ENCODE peak calls at places on chromosomes 16 and 17, in four cellular contexts. E is H1, C is mesendoderm, G is IMR-90. T is an unnamed sample.

GRCh38 chr16:14489460-14489859 is 140.6 kb downstream of the PARN start:
- DNase-seq in C (peak), G (peak), E (no peak), T (peak)

GRCh38 chr17:78168906-78169793 is 769 bp downstream of the SYNGR2 start:
- DNase-seq in G (peak), C (peak), E (peak), T (peak)

GRCh38 chr17:63488851-63489250 is 12.0 kb downstream of the ACE start:
- DNase-seq in E (no peak), G (no peak), C (no peak), T (no peak)

GRCh38 chr16:58614212-58614611 is 15.4 kb downstream of the CNOT1 start:
- DNase-seq in C (no peak), G (peak), E (no peak), T (no peak)

GRCh38 chr16:11256657-11257130 is 690 bp upstream of the SOCS1 start:
- DNase-seq in G (peak), E (no peak), C (peak), T (peak)

GRCh38 chr16:22971346-22971924 is 157.5 kb downstream of the HS3ST2 start:
- DNase-seq in E (no peak), G (no peak), C (no peak), T (no peak)

GRCh38 chr16:67238806-67239470 is 8.3 kb downstream of the FHOD1 start:
- DNase-seq in G (no peak), E (no peak), C (no peak), T (no peak)

GRCh38 chr17:67281053-67281452 is 36.1 kb upstream of the HELZ start:
- DNase-seq in C (no peak), E (no peak), G (no peak), T (peak)

GRCh38 chr17:29640413-29640812 is 17.7 kb upstream of the CORO6 start:
- DNase-seq in E (no peak), C (peak), G (peak), T (no peak)

GRCh38 chr16:89815639-89816348 is 653 bp downstream of the FANCA start:
- DNase-seq in C (peak), E (peak), G (no peak), T (no peak)

GRCh38 chr16:1165511-1165910 is 12.6 kb downstream of the CACNA1H start:
- DNase-seq in E (no peak), G (no peak), C (no peak), T (no peak)

GRCh38 chr17:61335845-61336655 is 63.6 kb upstream of the TBX2 start:
- DNase-seq in G (peak), C (no peak), E (no peak), T (no peak)

GRCh38 chr16:55359946-55360345 is 35.9 kb downstream of the IRX6 start:
- DNase-seq in E (no peak), G (no peak), C (no peak), T (no peak)

GRCh38 chr16:14248791-14249190 is 177.7 kb downstream of the MRTFB start:
- DNase-seq in C (no peak), G (no peak), E (no peak), T (no peak)

GRCh38 chr16:29665294-29666077 is 2.4 kb downstream of the SPN start:
- DNase-seq in G (no peak), C (no peak), E (no peak), T (no peak)

GRCh38 chr16:29141586-29142324 is 156.9 kb downstream of the LAT start:
- DNase-seq in G (no peak), E (no peak), C (no peak), T (no peak)

GRCh38 chr16:5461574-5461973 is 364.0 kb upstream of the EEF2KMT start:
- DNase-seq in E (no peak), G (no peak), C (no peak), T (no peak)

GRCh38 chr17:40443196-40443987 is at the start of gene IGFBP4:
- DNase-seq in G (peak), E (peak), C (peak), T (peak)

GRCh38 chr17:40445769-40446468 is 2.7 kb downstream of the IGFBP4 start:
- DNase-seq in G (peak), C (peak), E (no peak), T (no peak)

GRCh38 chr17:40447148-40447644 is 3.9 kb downstream of the IGFBP4 start:
- DNase-seq in G (no peak), E (no peak), C (no peak), T (no peak)

GRCh38 chr17:40442392-40443195 is 656 bp upstream of the IGFBP4 start:
- DNase-seq in E (no peak), G (peak), C (peak), T (peak)

GRCh38 chr17:40443988-40444899 is 994 bp downstream of the IGFBP4 start:
- DNase-seq in C (peak), E (peak), G (peak), T (no peak)
- H2BK5ac ChIP-seq in C (no peak), E (peak), G (peak), T (no peak)

DNA sequence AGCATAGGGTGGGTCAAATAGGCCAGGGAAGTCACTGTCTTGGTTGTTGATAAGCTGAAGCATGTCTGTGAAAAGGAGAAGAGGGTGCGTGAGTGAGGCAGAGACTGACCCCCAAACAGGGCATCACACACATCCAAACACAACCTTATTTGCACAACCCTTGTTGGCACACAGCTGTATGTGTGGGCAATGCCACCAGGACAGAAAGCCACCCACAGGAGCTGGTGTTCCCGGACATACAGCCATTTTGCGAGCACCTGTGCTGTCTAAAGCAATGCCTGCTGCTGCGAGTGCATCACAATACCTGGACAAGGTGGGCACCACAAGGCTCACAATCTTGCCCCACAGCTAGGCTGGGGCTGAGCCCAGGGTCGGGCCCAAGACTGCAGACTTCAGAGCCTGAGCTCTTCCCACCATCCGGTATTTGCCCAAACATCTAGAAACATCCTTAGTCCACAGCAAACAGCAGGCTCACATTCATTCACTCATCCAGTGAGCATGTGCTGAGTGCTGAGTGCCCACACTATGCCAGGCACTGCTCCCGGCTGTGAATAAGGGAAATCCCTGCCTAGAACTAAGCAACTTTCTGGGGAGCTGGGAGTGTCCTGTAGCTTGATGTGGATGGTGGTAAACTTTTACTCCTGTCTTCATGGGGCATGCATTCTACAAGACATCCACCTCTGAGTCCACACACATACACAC is 16.2 kb downstream of the SREBF1 start:
- DNase-seq in E (no peak), G (no peak), C (no peak), T (no peak)
- H3K56ac ChIP-seq in E (no peak), G (no peak), C (peak), T (no peak)

GRCh38 chr17:45333702-45334092 is 16.9 kb upstream of the MAP3K14 start:
- DNase-seq in G (no peak), E (no peak), C (no peak), T (peak)
- H2BK5ac ChIP-seq in G (peak), E (no peak), C (no peak), T (no peak)

GRCh38 chr16:82049484-82049883 is 14.4 kb downstream of the HSD17B2 start:
- DNase-seq in E (no peak), G (no peak), C (no peak), T (no peak)

GRCh38 chr16:82050506-82050905 is 15.5 kb downstream of the HSD17B2 start:
- DNase-seq in C (no peak), G (no peak), E (no peak), T (no peak)

GRCh38 chr16:82050909-82051357 is 15.9 kb downstream of the HSD17B2 start:
- DNase-seq in G (no peak), E (no peak), C (no peak), T (no peak)

GRCh38 chr16:82055117-82055516 is 20.1 kb downstream of the HSD17B2 start:
- DNase-seq in G (no peak), E (no peak), C (no peak), T (no peak)

GRCh38 chr16:82051656-82052055 is 16.6 kb downstream of the HSD17B2 start:
- DNase-seq in C (no peak), G (no peak), E (no peak), T (no peak)
- H3K56ac ChIP-seq in C (no peak), G (no peak), E (no peak), T (no peak)

GRCh38 chr17:16910341-16910740 is 61.6 kb downstream of the TNFRSF13B start:
- DNase-seq in E (peak), C (no peak), G (no peak), T (peak)
- H2BK5ac ChIP-seq in E (no peak), C (no peak), G (no peak), T (no peak)

GRCh38 chr16:48534601-48535340 is 75.2 kb downstream of the N4BP1 start:
- DNase-seq in C (no peak), G (no peak), E (no peak), T (peak)

GRCh38 chr16:48535369-48535787 is 74.6 kb downstream of the N4BP1 start:
- DNase-seq in E (no peak), C (no peak), G (no peak), T (no peak)

GRCh38 chr16:48533931-48534330 is 76.0 kb downstream of the N4BP1 start:
- DNase-seq in E (no peak), G (no peak), C (no peak), T (peak)

GRCh38 chr16:48526958-48527331 is 83.0 kb downstream of the N4BP1 start:
- DNase-seq in C (no peak), E (no peak), G (no peak), T (no peak)

GRCh38 chr16:48531011-48531962 is 78.7 kb downstream of the N4BP1 start:
- DNase-seq in G (no peak), C (no peak), E (no peak), T (peak)
- H3K56ac ChIP-seq in G (no peak), C (no peak), E (no peak), T (no peak)

GRCh38 chr17:60193482-60193881 is 43.7 kb downstream of the CA4 start:
- DNase-seq in G (no peak), E (no peak), C (no peak), T (no peak)

GRCh38 chr17:60188727-60189126 is 39.0 kb downstream of the CA4 start:
- DNase-seq in G (no peak), C (no peak), E (no peak), T (no peak)
- H2BK5ac ChIP-seq in G (no peak), C (no peak), E (no peak), T (no peak)

GRCh38 chr17:40480501-40481003 is 20.9 kb downstream of the TNS4 start:
- DNase-seq in C (peak), E (no peak), G (no peak), T (peak)
- H3K56ac ChIP-seq in C (peak), E (no peak), G (no peak), T (no peak)

GRCh38 chr17:7557147-7557764 is 1.3 kb upstream of the TNFSF13 start:
- DNase-seq in G (no peak), C (no peak), E (no peak), T (peak)
- H2BK5ac ChIP-seq in G (no peak), C (no peak), E (peak), T (no peak)

T was measured in H9.